ENCODE peak calls at places on chromosome 11, in six cellular contexts. E, T, R, S, N and L are unnamed samples.

GRCh38 chr11:68855205-68855978 is 13.7 kb upstream of the CPT1A start:
- DNase-seq in T (no peak), S (no peak), R (peak), N (no peak), E (peak), L (no peak)

GRCh38 chr11:2777871-2778629 is 78.3 kb upstream of the KCNQ1OT1 start:
- DNase-seq in S (no peak), R (peak), T (peak), E (no peak), N (peak), L (peak)

GRCh38 chr11:70628881-70629844 is 230.8 kb downstream of the CTTN start:
- DNase-seq in T (peak), R (no peak), S (no peak), E (peak), N (peak), L (no peak)

GRCh38 chr11:117703209-117703608 is 93.8 kb downstream of the DSCAML1 start:
- DNase-seq in N (no peak), S (no peak), T (no peak), R (no peak), E (no peak), L (no peak)

GRCh38 chr11:16261836-16262644 is 94.3 kb downstream of the SOX6 start:
- DNase-seq in T (no peak), R (no peak), E (no peak), N (no peak), S (no peak), L (no peak)

GRCh38 chr11:22337571-22338464 is at the start of gene SLC17A6:
- DNase-seq in E (peak), S (peak), T (no peak), N (no peak), R (no peak), L (no peak)

GRCh38 chr11:19117760-19118097 is 761 bp downstream of the ZDHHC13 start:
- DNase-seq in N (no peak), R (no peak), E (peak), T (no peak), S (peak), L (no peak)

GRCh38 chr11:129723964-129724291 is 91.7 kb upstream of the TMEM45B start:
- DNase-seq in T (no peak), S (no peak), N (no peak), R (no peak), E (no peak), L (no peak)

GRCh38 chr11:105156720-105157119 is 17.2 kb upstream of the CARD18 start:
- DNase-seq in R (no peak), S (no peak), E (no peak), T (no peak), N (no peak), L (no peak)

GRCh38 chr11:45665206-45665932 is at the start of gene CHST1:
- DNase-seq in R (peak), T (peak), S (no peak), E (peak), N (peak), L (no peak)

GRCh38 chr11:45662096-45662664 is 3.2 kb downstream of the CHST1 start:
- DNase-seq in R (no peak), S (no peak), E (no peak), T (no peak), N (no peak), L (no peak)

GRCh38 chr11:45664376-45665205 is 831 bp downstream of the CHST1 start:
- DNase-seq in N (no peak), T (peak), S (no peak), E (no peak), R (no peak), L (no peak)

GRCh38 chr11:45662665-45663485 is 2.5 kb downstream of the CHST1 start:
- DNase-seq in R (peak), T (peak), E (peak), N (no peak), S (no peak), L (no peak)

DNA sequence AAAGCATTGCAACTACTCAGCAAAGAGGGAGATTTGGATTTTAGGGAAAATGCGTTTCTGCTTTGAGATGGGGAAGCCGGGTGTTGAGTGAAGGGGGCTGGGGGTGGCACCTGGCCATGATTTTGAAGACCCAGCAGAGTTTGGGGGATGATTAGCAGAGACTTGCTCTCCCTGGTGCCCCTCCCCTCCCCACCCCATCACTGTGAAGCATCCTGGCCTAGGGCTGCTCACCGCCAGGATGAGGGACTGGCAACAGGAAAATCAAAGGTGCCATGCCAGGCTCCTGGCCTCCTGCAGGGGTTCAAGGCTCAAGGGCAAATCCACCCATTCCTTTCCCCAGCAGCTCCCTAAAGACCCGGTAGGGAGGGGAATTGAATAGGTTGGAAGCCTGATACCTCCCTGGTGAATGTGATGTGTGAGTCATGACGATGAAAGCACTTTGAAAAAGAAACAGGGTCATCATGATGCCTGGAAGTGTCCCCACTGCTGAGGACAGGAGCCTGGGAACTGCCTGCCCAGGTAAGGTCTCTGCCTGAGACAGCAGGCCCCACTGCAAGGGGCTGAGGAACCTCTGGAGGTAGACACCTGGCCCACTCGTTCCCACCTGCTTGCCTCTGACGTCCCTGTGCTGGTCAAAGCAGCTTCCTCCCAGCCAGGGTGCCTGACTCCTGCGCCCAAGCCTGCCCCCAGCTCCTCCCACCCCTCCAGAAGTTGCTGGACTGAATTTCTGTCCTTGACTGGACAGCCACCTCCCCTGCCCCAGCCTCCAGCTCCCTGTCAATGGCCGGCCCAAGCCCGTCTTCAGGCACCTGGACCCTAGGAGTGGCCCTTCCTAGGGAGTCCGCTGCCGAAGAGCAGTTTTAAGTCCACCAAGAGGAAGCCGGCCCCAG is 1.7 kb downstream of the CHST1 start:
- DNase-seq in R (no peak), T (no peak), N (no peak), S (no peak), E (no peak), L (no peak)
- H3K4me3 ChIP-seq in R (peak), T (no peak), N (peak), S (no peak), E (peak), L (peak)

DNA sequence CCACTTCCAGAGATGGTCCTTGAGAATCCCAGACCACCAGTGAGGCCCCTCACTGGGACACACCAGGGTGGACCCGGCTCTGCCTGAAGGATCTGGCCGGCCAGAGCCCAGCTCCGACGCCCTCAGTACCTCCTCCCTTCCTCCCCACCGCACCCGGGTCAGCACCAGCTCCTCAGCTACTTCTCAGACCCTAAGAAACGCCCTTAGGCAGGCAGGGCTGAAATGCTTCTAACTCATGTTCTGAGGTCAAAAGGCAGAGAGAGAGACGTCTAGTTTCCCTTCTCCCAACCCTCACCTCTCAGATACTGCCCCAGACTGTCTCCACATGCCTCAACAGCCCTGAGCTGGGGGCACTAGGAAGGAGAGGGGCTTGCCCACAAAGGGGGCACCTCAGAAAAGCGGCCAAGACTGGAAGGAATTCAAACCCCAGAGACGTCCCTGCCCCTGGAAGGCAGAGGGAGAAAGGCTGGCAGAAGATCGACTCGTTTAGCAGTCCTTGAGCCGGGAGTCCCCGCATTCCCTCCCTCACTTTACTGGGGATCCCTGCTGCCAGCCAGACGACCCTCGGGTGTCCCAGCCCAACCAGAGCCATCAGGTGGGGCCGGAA is 539 bp downstream of the USH1C start:
- DNase-seq in N (no peak), E (no peak), T (no peak), S (no peak), R (no peak), L (no peak)
- H3K27ac ChIP-seq in N (peak), E (no peak), T (no peak), S (no peak), R (no peak), L (no peak)

GRCh38 chr11:63564056-63564784 is 1.0 kb upstream of the PLAAT2 start:
- DNase-seq in S (no peak), N (peak), R (no peak), E (no peak), T (no peak), L (no peak)

GRCh38 chr11:63564785-63565350 is 1.7 kb upstream of the PLAAT2 start:
- DNase-seq in R (no peak), N (peak), E (no peak), T (no peak), S (no peak), L (no peak)

GRCh38 chr11:63560506-63561179 is 2.5 kb downstream of the PLAAT2 start:
- DNase-seq in N (peak), S (no peak), R (peak), E (no peak), T (no peak), L (no peak)

GRCh38 chr11:63565728-63566127 is 2.5 kb upstream of the PLAAT2 start:
- DNase-seq in R (no peak), S (no peak), T (no peak), E (no peak), N (no peak), L (no peak)

DNA sequence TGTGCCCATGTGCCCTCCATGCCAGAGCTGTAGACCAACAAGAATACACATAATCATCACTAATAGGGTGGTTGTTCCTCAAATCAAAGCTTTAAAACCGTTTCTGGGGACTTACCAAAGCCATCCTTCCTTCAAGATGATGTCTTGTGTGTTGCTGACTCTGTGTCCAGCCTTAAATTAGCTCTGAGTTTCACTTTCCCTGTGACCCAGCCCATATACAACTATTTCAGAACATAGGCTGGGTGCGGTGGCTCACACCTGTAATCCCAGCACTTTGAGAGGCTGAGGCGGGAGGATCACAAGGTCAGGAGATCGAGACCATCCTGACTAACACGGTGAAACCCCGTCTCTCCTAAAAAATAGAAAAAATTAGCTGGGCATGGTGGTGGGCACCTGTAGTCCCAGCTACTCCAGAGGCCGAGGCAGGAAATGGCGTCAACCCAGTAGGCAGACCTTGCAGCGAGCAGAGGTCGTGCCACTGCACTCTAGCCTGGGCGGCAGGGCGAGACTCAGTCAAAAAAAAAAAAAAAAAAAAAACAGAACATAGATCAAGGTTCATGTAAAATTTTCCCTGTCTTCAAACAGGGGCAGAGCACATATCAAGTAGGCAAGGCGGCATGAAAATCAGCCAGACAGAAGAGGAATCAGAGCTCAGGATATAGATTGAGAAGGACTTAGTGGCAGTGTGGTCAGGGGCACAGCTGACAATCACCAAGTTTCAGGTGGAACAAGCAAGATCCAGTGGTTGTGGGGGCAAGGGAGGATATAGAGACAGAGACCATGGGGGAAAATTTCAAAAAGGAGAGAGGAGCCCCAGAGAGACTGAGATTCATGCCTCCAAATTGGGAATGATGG is at the start of gene PLAAT2:
- DNase-seq in N (no peak), E (no peak), T (no peak), S (no peak), R (no peak), L (no peak)
- H3K4me3 ChIP-seq in N (no peak), E (no peak), T (no peak), S (no peak), R (no peak), L (no peak)

DNA sequence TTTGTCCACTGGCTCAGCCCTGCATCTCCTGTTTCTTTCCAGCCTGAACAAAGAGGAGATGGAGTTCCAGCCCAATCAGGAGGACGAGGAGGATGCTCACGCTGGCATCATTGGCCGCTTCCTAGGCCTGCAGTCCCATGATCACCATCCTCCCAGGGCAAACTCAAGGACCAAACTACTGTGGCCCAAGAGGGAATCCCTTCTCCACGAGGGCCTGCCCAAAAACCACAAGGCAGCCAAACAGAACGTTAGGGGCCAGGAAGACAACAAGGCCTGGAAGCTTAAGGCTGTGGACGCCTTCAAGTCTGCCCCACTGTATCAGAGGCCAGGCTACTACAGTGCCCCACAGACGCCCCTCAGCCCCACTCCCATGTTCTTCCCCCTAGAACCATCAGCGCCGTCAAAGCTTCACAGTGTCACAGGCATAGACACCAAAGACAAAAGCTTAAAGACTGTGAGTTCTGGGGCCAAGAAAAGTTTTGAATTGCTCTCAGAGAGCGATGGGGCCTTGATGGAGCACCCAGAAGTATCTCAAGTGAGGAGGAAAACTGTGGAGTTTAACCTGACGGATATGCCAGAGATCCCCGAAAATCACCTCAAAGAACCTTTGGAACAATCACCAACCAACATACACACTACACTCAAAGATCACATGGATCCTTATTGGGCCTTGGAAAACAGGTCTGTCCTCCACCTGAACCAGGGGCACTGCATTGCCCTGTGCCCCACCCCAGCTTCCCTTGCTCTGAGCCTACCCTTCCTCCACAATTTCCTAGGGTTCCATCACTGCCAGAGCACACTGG is 5.0 kb downstream of the FTH1 start:
- DNase-seq in T (no peak), R (peak), E (peak), S (no peak), N (no peak), L (no peak)
- H3K27ac ChIP-seq in T (peak), R (no peak), E (no peak), S (no peak), N (peak), L (peak)

GRCh38 chr11:86440843-86441242 is 66.2 kb downstream of the CCDC81 start:
- DNase-seq in T (no peak), N (no peak), R (no peak), E (no peak), S (no peak), L (no peak)
- H3K4me3 ChIP-seq in T (no peak), N (no peak), R (no peak), E (no peak), S (no peak), L (no peak)

DNA sequence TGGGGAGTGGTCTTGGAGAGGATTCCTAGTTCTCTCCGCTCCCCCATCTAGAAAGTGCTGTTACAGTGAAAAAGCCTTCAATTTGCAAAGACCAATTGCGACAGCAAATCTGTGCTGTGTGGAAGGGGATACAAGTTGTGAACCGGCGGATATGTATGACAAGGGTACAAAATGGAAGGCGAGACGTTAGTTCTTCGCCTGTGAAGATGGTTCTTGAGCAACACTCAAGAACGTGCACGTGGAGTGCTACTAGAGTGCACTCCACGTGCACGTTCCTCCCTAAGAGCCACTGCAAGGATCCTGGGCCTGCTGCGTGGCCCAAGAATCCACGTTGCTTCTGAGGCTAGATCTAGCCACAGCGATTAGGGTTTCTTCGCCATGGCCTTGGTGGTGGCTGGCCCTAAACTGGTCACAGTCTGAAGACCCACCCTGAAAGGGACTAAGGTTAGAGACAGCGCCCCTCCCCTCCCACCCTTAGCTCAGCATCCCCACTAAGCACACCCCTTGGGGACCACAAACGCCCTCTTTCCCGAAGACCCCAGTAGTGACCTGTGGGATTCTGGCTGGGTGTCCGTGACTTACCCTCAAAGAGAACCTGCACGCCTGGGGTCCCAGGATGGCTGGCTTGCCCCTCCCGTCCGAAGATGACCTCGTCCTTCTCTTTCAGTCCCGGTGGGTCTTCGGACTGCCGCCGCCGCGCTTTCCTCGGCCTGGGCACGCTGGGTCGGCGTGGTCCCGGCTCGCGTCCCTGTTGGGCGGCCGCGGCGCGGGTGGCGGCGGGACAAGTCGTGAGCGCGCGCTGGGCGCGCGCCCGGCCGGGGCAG is 519 bp upstream of the PDE3B start:
- DNase-seq in S (no peak), E (no peak), T (peak), N (no peak), R (no peak), L (peak)
- H3K27ac ChIP-seq in S (no peak), E (no peak), T (peak), N (peak), R (no peak), L (no peak)

DNA sequence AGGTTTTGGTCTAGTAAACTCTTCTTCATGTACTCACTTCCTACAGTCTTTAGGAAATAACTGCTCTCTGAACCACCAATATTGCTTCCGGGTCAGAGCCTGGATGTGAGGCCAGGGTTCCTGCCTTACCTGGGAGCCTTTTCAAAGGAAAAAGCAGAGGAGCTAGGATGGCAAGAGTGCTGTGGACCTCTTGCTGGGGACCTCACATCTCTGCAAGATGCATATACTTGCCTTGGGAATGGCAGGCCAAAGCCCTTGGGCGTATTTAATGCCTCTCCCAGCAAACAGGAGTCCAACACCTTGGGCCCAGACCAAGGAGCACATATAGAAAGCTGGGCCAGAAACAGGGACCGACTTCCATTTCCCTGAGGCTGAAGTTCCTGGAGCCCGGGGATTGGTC is 5.3 kb downstream of the GLB1L2 start:
- DNase-seq in E (no peak), N (no peak), S (no peak), R (no peak), T (no peak), L (no peak)
- H3K4me3 ChIP-seq in E (no peak), N (no peak), S (no peak), R (no peak), T (no peak), L (no peak)

GRCh38 chr11:102829671-102830070 is 13.7 kb downstream of the MMP3 start:
- DNase-seq in S (no peak), R (no peak), T (no peak), N (no peak), E (no peak), L (no peak)

GRCh38 chr11:102830328-102830727 is 13.1 kb downstream of the MMP3 start:
- DNase-seq in R (no peak), N (no peak), S (no peak), T (no peak), E (no peak), L (no peak)

GRCh38 chr11:102831709-102832492 is 11.5 kb downstream of the MMP3 start:
- DNase-seq in S (no peak), E (peak), R (no peak), T (no peak), N (no peak), L (no peak)

GRCh38 chr11:102832612-102833011 is 10.8 kb downstream of the MMP3 start:
- DNase-seq in N (no peak), E (no peak), R (no peak), T (no peak), S (no peak), L (no peak)

DNA sequence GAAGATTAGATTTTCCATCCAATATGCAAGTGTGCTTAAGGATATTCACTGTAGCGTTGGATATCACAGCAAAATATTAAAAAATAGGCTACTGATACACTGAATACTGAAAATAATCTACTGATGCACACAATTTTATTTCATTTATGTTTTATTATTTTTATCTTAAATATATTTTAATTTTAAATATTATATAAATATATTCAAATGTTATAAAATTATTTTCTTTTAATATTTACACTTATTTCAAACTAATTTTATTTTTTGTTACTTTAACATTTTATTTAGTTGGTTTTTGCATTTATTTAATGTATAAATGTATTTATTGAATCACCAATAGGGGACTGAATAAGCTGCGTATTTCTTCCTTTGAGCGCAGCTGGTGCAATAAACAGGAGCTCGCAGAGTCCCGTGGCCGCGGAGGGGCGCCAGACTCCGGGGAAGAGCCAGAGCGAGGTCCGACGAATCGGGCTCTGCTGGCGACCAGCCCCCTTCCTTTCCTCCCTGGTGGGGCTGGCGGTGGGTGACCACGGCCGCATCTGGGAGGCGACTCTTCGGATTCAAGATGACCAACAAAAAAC is 12.2 kb downstream of the MMP3 start:
- DNase-seq in R (peak), N (no peak), E (peak), T (no peak), S (no peak), L (no peak)
- H3K27ac ChIP-seq in R (no peak), N (no peak), E (no peak), T (no peak), S (no peak), L (no peak)